ENCODE peak calls at places on chromosomes 13 and 19, in six cellular contexts. R is fibroblast of lung, W is fibroblast of pulmonary artery, C is pancreas, T is BE2C, B is AG09319. O is an unnamed sample.
A peak's percentile ranks its signal among the peaks of the same experiment; 100 is the strongest.

GRCh38 chr19:23440791-23441190 is 45.5 kb upstream of the ZNF91 start:
- DNase-seq in T (peak; percentile 56), R (no peak), B (no peak), W (no peak), C (no peak), O (no peak)

GRCh38 chr13:50910483-50910805 is 853 bp downstream of the RNASEH2B start:
- DNase-seq in R (peak; percentile 54), C (no peak), T (peak; percentile 25), W (peak; percentile 37), B (no peak), O (peak; percentile 5)

GRCh38 chr19:4933528-4933927 is 24.2 kb downstream of the UHRF1 start:
- DNase-seq in C (no peak), W (no peak), T (no peak), B (no peak), R (peak; percentile 65), O (no peak)

GRCh38 chr19:43624933-43625332 is 5.5 kb upstream of the ZNF428 start:
- DNase-seq in W (peak; percentile 56), C (peak; percentile 73), T (no peak), B (no peak), R (peak; percentile 41), O (no peak)

GRCh38 chr19:33062902-33063301 is 1.8 kb downstream of the RHPN2 start:
- DNase-seq in C (no peak), W (no peak), R (no peak), T (no peak), B (no peak), O (no peak)

GRCh38 chr19:2015611-2015950 is at the start of gene BTBD2:
- DNase-seq in R (peak; percentile 94), C (peak; percentile 77), T (peak; percentile 59), B (peak; percentile 87), W (peak; percentile 87), O (no peak)

GRCh38 chr13:74974234-74974879 is 507.6 kb downstream of the TBC1D4 start:
- DNase-seq in B (no peak), R (no peak), T (no peak), C (no peak), W (no peak), O (no peak)

GRCh38 chr13:20129076-20129475 is 31.8 kb downstream of the GJA3 start:
- DNase-seq in R (no peak), W (no peak), T (no peak), C (no peak), B (no peak), O (no peak)

GRCh38 chr13:45047394-45048328 is 58.3 kb downstream of the GPALPP1 start:
- DNase-seq in W (peak; percentile 89), C (peak; percentile 70), R (peak; percentile 83), B (peak; percentile 63), T (peak; percentile 80), O (peak; percentile 79)

DNA sequence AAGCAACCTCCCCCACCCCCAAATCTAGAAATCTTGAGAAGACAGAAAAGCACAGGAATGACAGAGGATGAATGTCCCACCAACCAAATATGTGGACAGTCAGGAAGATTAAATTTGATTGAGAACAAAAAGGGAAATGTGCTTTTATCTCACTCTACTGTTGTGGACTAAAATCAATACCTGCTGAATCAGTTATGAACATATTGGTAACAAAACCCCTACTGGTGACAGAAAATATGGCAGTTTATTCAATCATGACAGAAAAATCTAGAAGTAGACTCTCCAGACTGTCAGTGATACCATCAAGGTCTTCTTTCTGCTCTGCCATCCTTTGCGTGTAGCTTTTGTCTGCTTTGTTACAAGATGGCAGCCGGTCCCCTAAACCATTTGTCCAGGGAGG is 35.2 kb downstream of the FAM216B start:
- DNase-seq in W (no peak), R (no peak), C (no peak), T (no peak), B (no peak), O (no peak)
- TF ChIP-seq CTCF in W (peak; percentile 11), R (peak; percentile 19), C (no peak), T (peak; percentile 39), B (peak; percentile 6), O (peak; percentile 72)

DNA sequence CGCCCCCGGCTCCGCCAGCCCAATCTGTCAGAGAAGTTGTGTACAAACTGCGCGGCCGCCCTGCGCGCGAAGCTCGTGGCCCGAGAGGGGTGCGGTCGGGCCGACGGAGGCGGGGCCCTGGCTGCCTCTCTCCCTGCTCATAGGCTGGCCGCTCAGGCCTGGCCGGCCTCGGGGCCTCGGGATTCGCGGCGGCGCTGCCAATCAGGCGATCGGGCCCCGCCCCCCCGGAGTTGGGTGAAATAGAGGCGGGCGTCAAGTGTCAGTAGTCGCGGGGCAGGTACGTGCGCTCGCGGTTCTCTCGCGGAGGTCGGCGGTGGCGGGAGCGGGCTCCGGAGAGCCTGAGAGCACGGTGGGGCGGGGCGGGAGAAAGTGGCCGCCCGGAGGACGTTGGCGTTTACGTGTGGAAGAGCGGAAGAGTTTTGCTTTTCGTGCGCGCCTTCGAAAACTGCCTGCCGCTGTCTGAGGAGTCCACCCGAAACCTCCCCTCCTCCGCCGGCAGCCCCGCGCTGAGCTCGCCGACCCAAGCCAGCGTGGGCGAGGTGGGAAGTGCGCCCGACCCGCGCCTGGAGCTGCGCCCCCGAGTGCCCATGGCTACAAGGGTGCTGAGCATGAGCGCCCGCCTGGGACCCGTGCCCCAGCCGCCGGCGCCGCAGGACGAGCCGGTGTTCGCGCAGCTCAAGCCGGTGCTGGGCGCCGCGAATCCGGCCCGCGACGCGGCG is at the start of gene KLF5:
- DNase-seq in W (peak; percentile 94), B (peak; percentile 78), T (peak; percentile 98), C (peak; percentile 99), R (peak; percentile 85), O (peak; percentile 96)
- TF ChIP-seq CTCF in W (no peak), B (no peak), T (no peak), C (no peak), R (no peak), O (no peak)

GRCh38 chr13:48231948-48232347 is 1.1 kb upstream of the ITM2B start:
- DNase-seq in W (no peak), T (no peak), C (no peak), R (no peak), B (no peak), O (no peak)

GRCh38 chr13:48233886-48234488 is 981 bp downstream of the ITM2B start:
- DNase-seq in C (no peak), W (peak; percentile 69), R (peak; percentile 75), T (no peak), B (no peak), O (no peak)

GRCh38 chr13:48232420-48233096 is 448 bp upstream of the ITM2B start:
- DNase-seq in R (no peak), W (no peak), B (no peak), T (no peak), C (no peak), O (peak; percentile 21)

GRCh38 chr13:48234652-48235099 is 1.7 kb downstream of the ITM2B start:
- DNase-seq in T (no peak), B (no peak), R (no peak), C (no peak), W (no peak), O (no peak)

GRCh38 chr13:48233097-48233885 is at the start of gene ITM2B:
- DNase-seq in B (no peak), T (peak; percentile 86), R (peak; percentile 69), W (peak; percentile 74), C (peak; percentile 93), O (peak; percentile 37)
- TF ChIP-seq CTCF in B (peak; percentile 9), T (peak; percentile 3), R (peak; percentile 15), W (peak; percentile 5), C (no peak), O (peak; percentile 69)

GRCh38 chr13:24281188-24282008 is 28.0 kb upstream of the C1QTNF9 start:
- DNase-seq in T (no peak), C (no peak), W (no peak), B (no peak), R (no peak), O (no peak)
- TF ChIP-seq CTCF in T (no peak), C (no peak), W (no peak), B (no peak), R (no peak), O (no peak)

DNA sequence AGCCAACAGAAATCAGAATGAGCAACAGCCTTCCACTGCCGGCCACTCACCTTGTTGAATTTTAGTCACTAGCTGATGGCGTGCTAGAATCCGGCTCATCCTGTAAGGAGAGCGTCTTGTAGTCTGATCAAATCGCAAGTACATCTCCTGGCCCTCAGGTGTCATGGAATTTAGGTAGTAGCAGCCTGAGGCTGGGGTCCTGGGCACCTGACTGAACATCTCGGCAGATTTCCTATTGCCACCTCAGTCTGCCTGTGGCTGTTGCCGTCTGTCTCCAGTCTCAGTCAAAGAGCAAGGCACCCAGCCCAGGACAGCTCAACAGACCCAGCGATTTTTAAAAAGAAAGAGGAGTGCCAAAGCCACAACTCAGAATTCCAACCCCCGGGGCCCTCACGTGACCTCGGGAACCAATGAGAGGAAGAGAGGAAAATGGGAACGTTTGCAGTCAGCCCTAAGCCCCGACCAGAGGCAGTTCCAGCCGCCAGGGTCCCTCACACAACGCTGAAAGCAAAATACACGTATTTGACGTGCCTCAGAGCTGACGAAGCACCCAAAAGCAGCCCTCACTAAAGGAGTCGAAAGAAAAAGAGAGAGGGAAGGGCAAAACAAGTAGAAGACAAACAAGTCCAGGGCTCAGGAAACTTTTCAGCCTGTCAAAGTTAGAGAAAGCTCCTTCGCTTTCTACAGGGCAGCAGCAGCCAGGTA is at the start of gene STARD13:
- DNase-seq in T (peak; percentile 87), C (peak; percentile 85), B (peak; percentile 96), W (peak; percentile 98), R (peak; percentile 98), O (peak; percentile 98)
- TF ChIP-seq CTCF in T (peak; percentile 43), C (no peak), B (peak; percentile 56), W (peak; percentile 55), R (peak; percentile 69), O (peak; percentile 60)

DNA sequence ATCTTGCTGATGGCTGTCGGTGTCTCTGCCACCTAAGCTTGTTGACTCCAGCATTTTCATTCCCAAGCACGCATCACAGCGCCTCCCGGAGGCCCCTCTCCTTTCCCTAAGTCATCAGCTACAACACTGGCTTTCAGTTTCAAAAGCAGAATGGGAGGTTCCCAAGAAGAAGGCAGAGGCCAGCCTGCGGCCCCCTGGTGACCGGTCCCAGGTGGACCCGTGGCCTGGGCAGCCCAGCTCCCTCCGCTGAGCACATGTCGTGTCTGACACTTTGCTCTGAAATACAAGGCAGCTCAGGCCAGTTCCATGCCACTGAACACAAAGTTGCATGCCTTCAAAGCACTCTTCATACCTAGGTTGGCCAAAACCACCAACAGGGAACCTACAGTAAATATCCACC is 8.5 kb downstream of the MLLT1 start:
- DNase-seq in C (no peak), B (no peak), W (peak; percentile 64), R (peak; percentile 28), T (no peak), O (no peak)
- TF ChIP-seq CTCF in C (no peak), B (peak; percentile 44), W (peak; percentile 38), R (peak; percentile 27), T (peak; percentile 10), O (peak; percentile 70)

DNA sequence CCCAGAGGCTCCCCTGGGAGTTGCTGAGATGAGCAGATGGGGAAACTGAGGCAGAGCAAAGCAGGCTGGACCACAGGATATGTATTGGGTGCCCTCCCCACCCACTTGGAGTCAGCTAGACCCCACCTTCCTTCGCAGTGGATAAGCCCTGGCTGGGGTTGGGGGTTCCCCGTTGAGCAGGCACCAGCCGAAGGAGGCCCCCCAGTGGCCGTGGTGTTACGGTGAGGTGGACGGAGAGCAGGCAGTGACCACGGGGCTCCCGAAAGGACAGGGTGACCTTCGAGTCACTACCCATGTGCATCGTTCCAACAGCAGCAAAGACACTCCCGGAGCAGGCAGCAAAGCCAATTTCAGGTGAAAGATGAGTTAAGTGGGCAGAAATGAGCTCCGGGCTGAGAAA is 62.4 kb upstream of the ADGRE5 start:
- DNase-seq in W (no peak), T (no peak), B (no peak), R (no peak), C (no peak), O (no peak)
- TF ChIP-seq CTCF in W (peak; percentile 42), T (peak; percentile 31), B (peak; percentile 23), R (peak; percentile 17), C (no peak), O (peak; percentile 40)

O was measured in HFFc6.